ENCODE peak calls at places on chromosomes 11 and 22, in five cellular contexts. K, B, O, R and V are unnamed samples. For H3K9me3, the result is how much of the 10 kb centered on the place peaks cover.

GRCh38 chr11:18853086-18853720 is 61.6 kb upstream of the PTPN5 start:
- DNase-seq in O (peak), K (peak), B (no peak), R (peak), V (no peak)

GRCh38 chr22:22995166-22995565 is 75.2 kb upstream of the GNAZ start:
- DNase-seq in O (no peak), R (no peak), K (no peak), B (no peak), V (no peak)

GRCh38 chr11:86396403-86396802 is 21.7 kb downstream of the CCDC81 start:
- DNase-seq in K (no peak), B (no peak), R (no peak), O (peak), V (no peak)

GRCh38 chr11:9015677-9016076 is 11.9 kb upstream of the NRIP3 start:
- DNase-seq in B (peak), K (peak), R (peak), O (peak), V (peak)

GRCh38 chr22:25748704-25749103 is 6.7 kb downstream of the MYO18B start:
- DNase-seq in B (no peak), R (no peak), O (no peak), K (no peak), V (no peak)

GRCh38 chr22:31143038-31143437 is 2.7 kb upstream of the PLA2G3 start:
- DNase-seq in O (no peak), R (no peak), K (no peak), B (no peak), V (no peak)

GRCh38 chr11:134331565-134332188 is at the start of gene GLB1L2:
- DNase-seq in O (peak), R (peak), K (peak), B (peak), V (no peak)

GRCh38 chr22:18060646-18061620 is 16.9 kb upstream of the PEX26 start:
- DNase-seq in R (no peak), B (no peak), O (peak), K (no peak), V (no peak)

GRCh38 chr11:442611-443081 is 835 bp upstream of the ANO9 start:
- DNase-seq in O (no peak), R (no peak), B (no peak), K (no peak), V (no peak)

GRCh38 chr11:17985517-17985916 is 27.3 kb downstream of the SERGEF start:
- DNase-seq in O (peak), K (peak), B (no peak), R (no peak), V (no peak)

GRCh38 chr22:19516378-19517170 is 7.6 kb downstream of the CLDN5 start:
- DNase-seq in B (no peak), O (no peak), K (no peak), R (no peak), V (no peak)

GRCh38 chr11:3341298-3341697 is 37.6 kb downstream of the ZNF195 start:
- DNase-seq in O (peak), R (peak), B (peak), K (peak), V (no peak)

GRCh38 chr11:19660076-19660475 is 52.6 kb upstream of the NAV2 start:
- DNase-seq in O (peak), K (peak), B (no peak), R (no peak), V (no peak)

GRCh38 chr11:121356357-121356756 is 63.8 kb downstream of the SC5D start:
- DNase-seq in O (no peak), R (no peak), B (no peak), K (no peak), V (no peak)

GRCh38 chr22:24305260-24305692 is 34.6 kb downstream of the SPECC1L start:
- DNase-seq in O (peak), B (no peak), K (no peak), R (no peak), V (no peak)

GRCh38 chr22:25827415-25827814 is 85.4 kb downstream of the MYO18B start:
- DNase-seq in O (no peak), B (no peak), K (no peak), R (no peak), V (no peak)

GRCh38 chr11:35326266-35326879 is 93.0 kb downstream of the SLC1A2 start:
- DNase-seq in R (no peak), O (no peak), K (no peak), B (no peak), V (no peak)

GRCh38 chr11:62889484-62890437 is 9.1 kb downstream of the SLC3A2 start:
- DNase-seq in K (no peak), B (no peak), O (peak), R (no peak), V (no peak)

GRCh38 chr22:46060292-46061123 is 83.5 kb upstream of the WNT7B start:
- DNase-seq in B (no peak), O (peak), K (no peak), R (no peak), V (no peak)

GRCh38 chr11:13596601-13597000 is 71.9 kb upstream of the FAR1 start:
- DNase-seq in B (no peak), K (no peak), R (no peak), O (peak), V (no peak)

GRCh38 chr11:44949160-44950035 is 1.3 kb downstream of the TP53I11 start:
- DNase-seq in O (peak), B (no peak), R (peak), K (no peak), V (no peak)

GRCh38 chr11:101863361-101863760 is 51.4 kb upstream of the CEP126 start:
- DNase-seq in K (no peak), O (peak), B (no peak), R (no peak), V (no peak)

GRCh38 chr11:133910101-133910500 is 46.7 kb downstream of the IGSF9B start:
- DNase-seq in K (no peak), O (no peak), B (no peak), R (no peak), V (no peak)

GRCh38 chr11:6693342-6694228 is 10.4 kb upstream of the MRPL17 start:
- DNase-seq in R (no peak), B (no peak), O (peak), K (peak), V (no peak)

GRCh38 chr11:3006505-3007260 is 14.6 kb upstream of the NAP1L4 start:
- DNase-seq in R (no peak), O (no peak), K (no peak), B (peak), V (no peak)

GRCh38 chr22:44182591-44183588 is 2.2 kb downstream of the PARVG start:
- DNase-seq in R (no peak), O (no peak), K (no peak), B (no peak), V (no peak)

GRCh38 chr11:134497586-134497985 is 85.5 kb upstream of the B3GAT1 start:
- DNase-seq in K (no peak), B (no peak), O (no peak), R (no peak), V (no peak)

GRCh38 chr11:65298655-65299179 is 15.9 kb upstream of the CDC42EP2 start:
- DNase-seq in B (no peak), O (peak), K (no peak), R (no peak), V (no peak)

GRCh38 chr11:64334764-64335741 is 5.0 kb upstream of the CCDC88B start:
- DNase-seq in B (no peak), K (peak), O (peak), R (no peak), V (no peak)

GRCh38 chr11:74269161-74269809 is 42.2 kb downstream of the P4HA3 start:
- DNase-seq in B (no peak), O (peak), K (no peak), R (no peak), V (no peak)

GRCh38 chr22:42073568-42074152 is 388 bp upstream of the PHETA2 start:
- DNase-seq in R (no peak), B (no peak), K (no peak), O (no peak), V (no peak)

GRCh38 chr22:37566903-37567798 is 6.9 kb downstream of the CDC42EP1 start:
- DNase-seq in O (peak), K (peak), R (peak), B (peak), V (no peak)

GRCh38 chr11:30911247-30911646 is 325.1 kb upstream of the MPPED2 start:
- DNase-seq in R (no peak), K (no peak), B (no peak), O (no peak), V (no peak)

GRCh38 chr11:101508370-101508769 is 75.4 kb downstream of the TRPC6 start:
- DNase-seq in K (no peak), O (no peak), B (no peak), R (no peak), V (no peak)

GRCh38 chr11:70926543-70926942 is 325.8 kb downstream of the SHANK2 start:
- DNase-seq in O (no peak), R (no peak), K (no peak), B (no peak), V (no peak)

GRCh38 chr11:70925238-70925637 is 327.1 kb downstream of the SHANK2 start:
- DNase-seq in B (no peak), O (no peak), R (no peak), K (no peak), V (no peak)

GRCh38 chr11:70928854-70929598 is 323.4 kb downstream of the SHANK2 start:
- DNase-seq in R (no peak), B (no peak), K (no peak), O (no peak), V (no peak)

GRCh38 chr11:70921804-70922203 is 330.6 kb downstream of the SHANK2 start:
- DNase-seq in K (no peak), R (no peak), B (no peak), O (no peak), V (no peak)

DNA sequence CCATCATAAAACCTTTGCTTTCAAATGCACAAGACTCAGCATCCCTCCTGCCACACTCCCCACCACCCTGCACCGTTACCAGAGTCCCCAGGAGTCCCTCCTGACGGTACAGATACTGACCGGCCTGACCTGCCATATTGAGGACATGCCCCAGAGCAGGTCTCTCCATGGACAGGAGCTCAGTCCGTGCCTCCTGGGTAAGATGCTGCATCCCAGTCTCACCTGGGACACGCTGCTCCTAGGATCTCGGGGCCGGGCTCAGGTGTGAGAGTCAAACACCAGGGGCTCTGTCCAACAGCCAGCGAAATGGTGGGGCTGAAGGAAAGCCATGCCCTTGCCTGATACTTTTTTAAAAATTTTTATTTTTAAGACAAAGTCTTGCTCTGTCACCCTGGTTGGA is 328.3 kb downstream of the SHANK2 start:
- DNase-seq in K (no peak), B (no peak), O (no peak), R (no peak), V (no peak)
- H3K27ac ChIP-seq in K (no peak), B (no peak), O (no peak), R (no peak), V (no peak)

GRCh38 chr22:26974914-26975313 is 317.5 kb downstream of the MIAT start:
- DNase-seq in B (no peak), K (no peak), R (no peak), O (no peak), V (no peak)
- H3K9me3 ChIP-seq in B (under half), K (under half), R (under half), O (under half), V (under half)

DNA sequence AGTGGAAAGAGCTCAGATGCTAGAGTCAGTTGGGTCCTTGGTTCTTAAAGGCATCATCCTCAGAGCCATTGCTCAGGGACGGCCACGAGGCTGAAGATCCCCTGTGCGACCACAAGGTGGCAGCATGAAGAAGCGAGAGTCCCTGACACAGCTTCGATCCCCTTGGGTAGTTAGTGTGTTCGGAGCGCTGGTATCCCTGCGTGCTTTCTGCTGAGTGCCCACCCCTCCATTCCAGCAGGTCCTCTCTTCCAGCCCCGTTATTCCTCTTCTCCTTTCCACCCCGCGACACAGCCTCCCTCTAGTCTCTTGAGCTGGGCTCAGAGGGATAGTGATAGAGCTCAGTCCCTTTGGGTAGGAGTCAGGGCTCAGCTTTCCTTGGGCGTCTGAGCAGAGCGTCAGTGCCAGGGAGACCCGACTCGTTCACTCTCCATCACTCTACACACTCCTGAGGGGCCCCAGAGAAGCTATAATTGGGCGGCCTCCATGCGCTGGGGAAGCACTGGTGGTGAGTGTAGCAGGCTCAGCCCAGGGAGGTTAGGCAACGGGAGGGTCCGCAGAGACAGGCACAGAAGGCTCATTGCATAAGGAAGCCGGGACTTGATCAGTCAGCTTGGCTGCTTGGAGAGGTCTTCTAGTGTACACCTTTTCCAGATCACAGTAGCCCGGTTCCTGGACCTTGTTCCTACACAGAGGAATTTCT is at the start of gene OR51D1:
- DNase-seq in R (peak), K (peak), O (peak), B (peak), V (peak)
- H3K4me3 ChIP-seq in R (no peak), K (no peak), O (peak), B (peak), V (no peak)

DNA sequence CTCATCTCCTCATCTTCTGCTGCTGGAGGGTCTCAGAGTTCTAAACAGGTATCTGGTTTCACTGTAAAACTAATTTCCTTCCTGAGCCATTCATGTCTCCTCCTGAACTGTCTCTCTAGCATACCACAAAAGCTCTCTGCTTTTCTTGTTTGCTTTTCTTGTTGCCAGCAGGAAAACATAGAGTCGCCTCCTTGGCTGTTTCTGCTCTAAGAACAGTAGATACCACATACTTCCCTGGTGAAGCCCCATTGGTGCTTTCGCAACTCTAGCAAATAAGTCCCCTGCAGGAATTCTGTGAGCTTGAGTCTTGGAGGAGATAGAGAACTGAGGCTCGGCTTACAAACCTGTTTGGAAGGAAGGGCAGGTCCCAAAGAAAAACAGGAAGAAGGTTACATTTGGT is 7.0 kb downstream of the DIXDC1 start:
- DNase-seq in R (no peak), B (no peak), K (no peak), O (peak), V (no peak)
- H3K27ac ChIP-seq in R (no peak), B (no peak), K (no peak), O (peak), V (no peak)

GRCh38 chr22:47552541-47553205 is 790.2 kb downstream of the TBC1D22A start:
- DNase-seq in R (no peak), B (no peak), K (no peak), O (no peak), V (no peak)
- H3K9me3 ChIP-seq in R (half or more), B (under half), K (under half), O (under half), V (under half)

GRCh38 chr11:72675221-72675620 is 999 bp upstream of the PDE2A start:
- DNase-seq in K (no peak), O (no peak), R (no peak), B (no peak), V (no peak)

GRCh38 chr11:72672839-72673238 is 1.4 kb downstream of the PDE2A start:
- DNase-seq in K (no peak), R (no peak), B (no peak), O (no peak), V (no peak)

GRCh38 chr11:72671144-72672099 is 2.8 kb downstream of the PDE2A start:
- DNase-seq in O (no peak), B (no peak), K (no peak), R (no peak), V (no peak)

GRCh38 chr11:72673943-72674828 is at the start of gene PDE2A:
- DNase-seq in K (no peak), R (peak), O (no peak), B (no peak), V (no peak)

DNA sequence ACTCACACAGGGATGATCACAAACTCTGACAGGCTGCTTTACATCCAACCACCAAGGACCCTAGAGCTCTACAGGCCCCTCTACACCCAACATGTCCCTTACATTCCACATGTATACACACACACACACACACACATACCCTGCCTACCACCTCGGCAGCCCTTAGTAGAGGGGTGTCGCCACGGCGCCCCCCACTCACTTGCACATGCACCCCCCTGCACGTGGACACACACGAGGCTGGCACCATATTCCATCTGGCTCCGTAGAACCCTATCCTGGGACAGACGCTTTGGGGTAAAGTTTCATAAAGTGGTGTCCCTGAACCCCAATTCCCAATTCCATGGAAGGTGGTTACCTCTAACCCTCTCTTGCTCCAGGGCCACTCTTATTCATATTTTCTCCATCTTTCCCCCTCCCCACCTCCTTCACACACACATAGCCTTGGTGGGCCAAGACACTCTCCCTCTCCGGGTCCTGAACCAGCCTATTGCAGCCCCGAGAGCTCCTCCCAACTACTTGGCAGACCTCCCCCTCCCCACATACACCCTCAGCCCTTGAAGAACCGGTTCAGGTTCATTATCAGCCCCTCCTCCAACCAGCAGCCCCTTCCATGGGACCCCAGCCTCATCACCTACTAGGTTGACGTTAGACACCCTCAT is 809 bp downstream of the PDE2A start:
- DNase-seq in K (no peak), R (peak), B (no peak), O (no peak), V (no peak)
- H3K4me3 ChIP-seq in K (no peak), R (peak), B (no peak), O (no peak), V (no peak)

GRCh38 chr22:39316440-39317083 is 2.9 kb downstream of the RPL3 start:
- DNase-seq in K (peak), O (peak), B (peak), R (peak), V (no peak)
- H3K27ac ChIP-seq in K (peak), O (peak), B (peak), R (peak), V (no peak)